ENCODE peak calls at places on chromosomes 5 and 9, in four cellular contexts. F is RPMI8226, H is Peyer's patch, Y is cardiac fibroblast. D is an unnamed sample.

GRCh38 chr9:136645903-136646754 is 16.6 kb upstream of the EGFL7 start:
- DNase-seq in F (no peak), H (no peak), Y (peak; percentile 29), D (no peak)

GRCh38 chr9:132181796-132182521 is 20.1 kb downstream of the NTNG2 start:
- DNase-seq in F (no peak), H (no peak), Y (no peak), D (no peak)

GRCh38 chr9:22036866-22037626 is 27.9 kb upstream of the CDKN2B start:
- DNase-seq in F (no peak), H (no peak), Y (peak; percentile 60), D (peak; percentile 12)

GRCh38 chr9:114746591-114746990 is 59.2 kb downstream of the TNFSF15 start:
- DNase-seq in F (no peak), H (no peak), Y (no peak), D (no peak)

GRCh38 chr9:124145903-124146575 is 111.7 kb upstream of the NEK6 start:
- DNase-seq in F (no peak), H (no peak), Y (peak; percentile 51), D (peak; percentile 39)

GRCh38 chr9:115213777-115214428 is 95.9 kb upstream of the TNC start:
- DNase-seq in F (no peak), H (no peak), Y (peak; percentile 89), D (no peak)

GRCh38 chr5:55671975-55672374 is 40.1 kb downstream of the SLC38A9 start:
- DNase-seq in F (no peak), H (no peak), Y (peak; percentile 35), D (no peak)

GRCh38 chr5:15009420-15009819 is 137.8 kb upstream of the ANKH start:
- DNase-seq in F (peak; percentile 32), H (no peak), Y (peak; percentile 82), D (no peak)

GRCh38 chr5:17340363-17340762 is 122.9 kb downstream of the BASP1 start:
- DNase-seq in F (no peak), H (no peak), Y (no peak), D (no peak)

GRCh38 chr5:120613729-120614128 is 149.6 kb downstream of the PRR16 start:
- DNase-seq in F (no peak), H (no peak), Y (peak; percentile 36), D (no peak)

GRCh38 chr9:36903541-36904435 is 130.3 kb downstream of the PAX5 start:
- DNase-seq in F (peak; percentile 90), H (no peak), Y (peak; percentile 78), D (peak; percentile 66)

GRCh38 chr9:116087246-116087645 is 66.3 kb upstream of the PAPPA start:
- DNase-seq in F (no peak), H (no peak), Y (peak; percentile 86), D (peak; percentile 78)

D was measured in MV-4-11.